ENCODE peak calls at places on chromosomes 11 and 22, in nine cellular contexts. F is fibroblast of lung, I is MCF 10A, H is dorsolateral prefrontal cortex, E is Peyer's patch, C is WTC11, X is mammary epithelial cell, J is endothelial cell, V is fibroblast of pulmonary artery. Z is an unnamed sample.

GRCh38 chr11:11430431-11430830 is 77.4 kb upstream of the CSNK2A3 start:
- DNase-seq in E (no peak), J (no peak), C (no peak), X (no peak), H (no peak), I (peak; percentile 11), V (no peak), F (no peak), Z (no peak)

GRCh38 chr11:70834277-70834940 is 418.0 kb downstream of the SHANK2 start:
- DNase-seq in I (no peak), J (no peak), C (peak; percentile 75), H (no peak), X (no peak), F (no peak), E (no peak), V (no peak), Z (no peak)

GRCh38 chr11:14339356-14339755 is 19.6 kb downstream of the RRAS2 start:
- DNase-seq in C (no peak), V (no peak), I (no peak), X (no peak), J (no peak), H (no peak), F (no peak), E (no peak), Z (no peak)

GRCh38 chr22:37021710-37022482 is 2.4 kb downstream of the MPST start:
- DNase-seq in I (peak; percentile 50), F (peak; percentile 43), H (no peak), J (peak; percentile 43), E (peak; percentile 77), X (no peak), C (peak; percentile 69), V (peak; percentile 50), Z (peak; percentile 35)

GRCh38 chr11:134662629-134663360 is 250.8 kb upstream of the B3GAT1 start:
- DNase-seq in V (no peak), F (no peak), J (no peak), I (no peak), X (no peak), E (no peak), C (no peak), H (no peak), Z (no peak)

GRCh38 chr11:95100856-95101507 is 11.3 kb downstream of the ENDOD1 start:
- DNase-seq in I (no peak), J (no peak), F (no peak), H (no peak), V (no peak), C (no peak), E (no peak), X (no peak), Z (no peak)

GRCh38 chr11:134474070-134474860 is 62.2 kb upstream of the B3GAT1 start:
- DNase-seq in X (no peak), I (no peak), F (no peak), J (no peak), H (no peak), E (peak; percentile 37), C (no peak), V (no peak), Z (no peak)

GRCh38 chr11:25855916-25856315 is 476.0 kb upstream of the ANO3 start:
- DNase-seq in F (no peak), E (no peak), X (no peak), C (no peak), H (no peak), V (no peak), I (no peak), J (no peak), Z (no peak)

GRCh38 chr22:30889268-30889995 is 79.1 kb downstream of the MORC2 start:
- DNase-seq in C (no peak), J (no peak), V (no peak), H (peak; percentile 14), E (peak; percentile 30), X (no peak), F (no peak), I (no peak), Z (no peak)

DNA sequence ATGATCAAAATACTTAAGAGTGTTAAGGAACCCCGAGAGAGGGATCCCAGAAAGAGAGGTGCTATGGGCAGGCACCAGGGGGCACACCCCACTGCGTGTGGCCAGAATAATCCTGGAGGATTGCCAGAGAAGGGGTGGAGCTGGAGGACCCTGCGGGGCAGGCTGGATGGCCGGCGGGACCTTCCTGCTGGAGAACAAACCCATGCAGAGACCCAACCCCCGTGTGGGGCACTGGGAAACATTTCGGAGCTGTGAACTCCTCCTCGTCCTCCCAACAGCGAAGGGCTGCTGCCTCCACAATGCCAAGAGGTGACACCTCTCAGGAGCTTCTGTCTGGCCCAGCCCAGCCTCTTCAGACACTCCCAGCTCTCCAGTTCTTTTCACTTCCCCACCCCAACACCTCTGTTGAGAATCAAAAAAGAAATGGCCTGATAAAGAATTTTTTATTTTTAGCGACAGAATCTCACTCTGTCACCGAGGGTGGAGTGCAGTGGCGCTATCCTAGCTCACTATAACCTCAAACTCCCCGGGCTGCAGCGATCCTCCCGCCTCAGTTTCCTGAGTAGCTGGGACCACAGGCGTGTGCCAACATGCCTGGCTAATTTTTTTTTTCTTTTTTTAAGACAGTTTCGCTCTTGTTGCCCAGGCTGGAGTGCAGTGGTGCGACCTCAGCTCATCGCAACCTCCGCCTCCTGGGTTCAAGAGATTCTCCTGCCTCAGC is 25.6 kb downstream of the RHOD start:
- DNase-seq in H (no peak), E (no peak), C (peak; percentile 52), F (peak; percentile 25), J (no peak), V (peak; percentile 11), X (no peak), I (no peak), Z (no peak)
- TF ChIP-seq CTCF in H (no peak), E (no peak), C (no peak), F (no peak), J (no peak), V (no peak), X (no peak), I (no peak), Z (no peak)

GRCh38 chr22:50246242-50247175 is 1.7 kb upstream of the TUBGCP6 start:
- DNase-seq in V (no peak), E (no peak), C (no peak), F (no peak), J (no peak), I (no peak), H (no peak), X (no peak), Z (no peak)

GRCh38 chr22:50243704-50244419 is 961 bp downstream of the TUBGCP6 start:
- DNase-seq in F (no peak), C (no peak), V (no peak), H (no peak), J (no peak), I (no peak), E (no peak), X (no peak), Z (no peak)

GRCh38 chr22:50242406-50242949 is 2.3 kb downstream of the TUBGCP6 start:
- DNase-seq in V (no peak), X (no peak), I (no peak), F (no peak), E (no peak), C (no peak), J (no peak), H (no peak), Z (no peak)

GRCh38 chr22:50245214-50246072 is 620 bp upstream of the TUBGCP6 start:
- DNase-seq in H (no peak), I (no peak), F (no peak), X (peak; percentile 28), V (no peak), E (no peak), J (no peak), C (no peak), Z (no peak)

GRCh38 chr22:50244420-50245213 is at the start of gene TUBGCP6:
- DNase-seq in C (peak; percentile 91), E (peak; percentile 97), V (peak; percentile 92), J (peak; percentile 91), X (peak; percentile 91), F (peak; percentile 91), I (peak; percentile 91), H (peak; percentile 96), Z (peak; percentile 85)
- TF ChIP-seq CTCF in C (no peak), E (peak; percentile 1), V (peak; percentile 15), J (no peak), X (no peak), F (no peak), I (no peak), H (peak; percentile 63), Z (peak; percentile 48)

DNA sequence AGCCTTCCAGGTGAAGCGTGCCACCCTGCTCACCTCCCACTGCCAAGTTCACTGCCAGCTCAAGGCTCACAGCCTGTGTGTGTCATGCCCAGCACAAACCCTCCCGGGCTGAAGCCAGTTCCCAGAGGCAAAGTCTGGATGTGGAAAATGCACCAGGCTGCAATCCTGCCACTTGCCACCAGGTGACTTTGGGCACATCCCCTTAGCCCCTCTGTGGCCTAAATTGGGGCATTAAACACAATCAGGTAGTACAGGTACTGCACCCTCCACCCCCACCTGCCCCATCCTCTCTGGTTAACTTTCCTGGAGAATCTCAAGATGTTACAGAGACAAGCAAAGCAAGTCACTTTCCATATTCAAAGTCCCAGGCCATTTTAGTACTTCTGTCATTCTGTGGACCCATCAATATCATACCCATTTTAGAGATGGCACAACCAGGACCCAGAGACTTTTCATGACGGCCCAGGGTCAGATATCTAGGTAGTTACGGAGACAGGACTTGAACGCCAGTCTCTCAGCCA is 1.8 kb upstream of the RASD2 start:
- DNase-seq in E (no peak), X (peak; percentile 25), I (peak; percentile 51), C (peak; percentile 78), V (no peak), F (no peak), H (no peak), J (peak; percentile 63), Z (peak; percentile 51)
- TF ChIP-seq CTCF in E (peak; percentile 17), X (peak; percentile 71), I (peak; percentile 55), C (peak; percentile 70), V (peak; percentile 59), F (peak; percentile 46), H (no peak), J (peak; percentile 85), Z (peak; percentile 67)

GRCh38 chr22:50575426-50575941 is 2.7 kb downstream of the CPT1B start:
- DNase-seq in F (no peak), I (no peak), H (no peak), X (no peak), V (no peak), C (no peak), E (no peak), J (no peak), Z (no peak)

GRCh38 chr22:50577697-50577986 is 585 bp downstream of the CPT1B start:
- DNase-seq in I (no peak), V (no peak), C (no peak), X (no peak), E (no peak), F (no peak), J (no peak), H (no peak), Z (no peak)

GRCh38 chr22:50574383-50574755 is 3.9 kb downstream of the CPT1B start:
- DNase-seq in E (no peak), H (no peak), C (no peak), V (no peak), J (no peak), X (no peak), I (no peak), F (no peak), Z (no peak)

GRCh38 chr22:50576806-50577696 is 1.2 kb downstream of the CPT1B start:
- DNase-seq in V (no peak), F (no peak), C (no peak), X (no peak), J (no peak), I (no peak), H (no peak), E (no peak), Z (no peak)

DNA sequence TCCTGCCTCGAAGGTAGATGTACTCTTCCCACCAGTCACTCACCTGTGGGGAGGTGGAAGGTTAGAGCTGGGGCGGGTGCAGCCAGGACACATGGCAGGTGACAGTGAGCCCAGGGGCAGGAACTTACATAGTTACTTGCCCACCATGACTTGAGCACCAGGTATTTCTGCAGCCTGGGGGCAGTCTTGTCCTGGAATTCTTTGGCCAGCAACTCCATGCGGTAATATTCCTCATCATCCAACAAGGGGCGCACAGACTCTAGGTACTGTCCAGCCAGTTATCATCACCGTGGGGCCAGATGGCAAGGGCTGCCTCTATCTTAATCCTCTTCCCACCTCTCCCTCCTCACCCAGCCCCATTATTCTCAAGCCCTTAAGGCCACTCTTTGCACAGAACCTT is 2.2 kb downstream of the CPT1B start:
- DNase-seq in F (peak; percentile 56), C (peak; percentile 41), E (peak; percentile 55), V (peak; percentile 71), I (peak; percentile 62), H (no peak), J (peak; percentile 21), X (peak; percentile 46), Z (peak; percentile 22)
- TF ChIP-seq CTCF in F (peak; percentile 5), C (peak; percentile 16), E (no peak), V (peak; percentile 50), I (peak; percentile 12), H (no peak), J (no peak), X (peak; percentile 32), Z (peak; percentile 35)

Z was measured in neural crest cell.